ENCODE peak calls at places on chromosomes 7 and 10, in four cellular contexts. M is GM03348, G is GM12892, A is Right ventricle myocardium superior. E is an unnamed sample.

GRCh38 chr7:103391150-103391549 is 43.7 kb downstream of the PSMC2 start:
- DNase-seq in M (no peak), G (no peak), A (no peak), E (no peak)

GRCh38 chr10:95536017-95536416 is 25.2 kb downstream of the SORBS1 start:
- DNase-seq in M (no peak), G (no peak), A (no peak), E (no peak)

GRCh38 chr10:132319853-132320669 is 11.9 kb upstream of the LRRC27 start:
- DNase-seq in M (peak; percentile 90), G (peak; percentile 68), A (no peak), E (peak; percentile 53)

GRCh38 chr10:14545827-14546226 is 215.1 kb upstream of the FRMD4A start:
- DNase-seq in M (peak; percentile 63), G (no peak), A (no peak), E (peak; percentile 39)

GRCh38 chr10:92627845-92628480 is 35.0 kb downstream of the KIF11 start:
- DNase-seq in M (no peak), G (no peak), A (no peak), E (no peak)

GRCh38 chr7:94043299-94043698 is 39.1 kb upstream of the BET1 start:
- DNase-seq in M (peak; percentile 46), G (no peak), A (no peak), E (peak; percentile 58)

GRCh38 chr10:2882628-2883027 is 184.7 kb upstream of the PFKP start:
- DNase-seq in M (no peak), G (no peak), A (no peak), E (no peak)

GRCh38 chr7:150975536-150976285 is 2.4 kb downstream of the KCNH2 start:
- DNase-seq in M (no peak), G (no peak), A (peak; percentile 40), E (no peak)

GRCh38 chr7:155850001-155850436 is 37.8 kb upstream of the SHH start:
- DNase-seq in M (no peak), G (no peak), A (no peak), E (no peak)

GRCh38 chr7:64876792-64877713 is 26.0 kb upstream of the ZNF273 start:
- DNase-seq in M (peak; percentile 79), G (peak; percentile 19), A (peak; percentile 76), E (no peak)

GRCh38 chr10:35228058-35228457 is 101.4 kb downstream of the CREM start:
- DNase-seq in M (no peak), G (no peak), A (no peak), E (no peak)

GRCh38 chr10:103067484-103067883 is 125.6 kb downstream of the NT5C2 start:
- DNase-seq in M (no peak), G (no peak), A (no peak), E (no peak)

E was measured in NCI-H226.